ENCODE peak calls at places on chromosomes 6 and 20, in six cellular contexts. One of them, this sample, is unnamed.
A peak's percentile ranks its signal among the peaks of the same experiment; 100 is the strongest.

GRCh38 chr6:134544737-134545136 is 226.8 kb upstream of the SGK1 start:
- DNase-seq in GM06990: no peak
- DNase-seq in activated CD4-positive, alpha-beta memory T cell treated with anti-CD3 and anti-CD28 coated beads for 36 hours: no peak
- DNase-seq in hypothalamus: no peak
- DNase-seq in NCI-H1105 treated with DMSO at 0.1 percent for 48 hours: no peak
- DNase-seq in brain pericyte: no peak
- DNase-seq in this sample: no peak

GRCh38 chr20:20832715-20833114 is 120.3 kb upstream of the RALGAPA2 start:
- DNase-seq in GM06990: no peak
- DNase-seq in activated CD4-positive, alpha-beta memory T cell treated with anti-CD3 and anti-CD28 coated beads for 36 hours: no peak
- DNase-seq in hypothalamus: no peak
- DNase-seq in NCI-H1105 treated with DMSO at 0.1 percent for 48 hours: no peak
- DNase-seq in brain pericyte: no peak
- DNase-seq in this sample: no peak

GRCh38 chr20:4601630-4602296 is 119.9 kb upstream of the PRND start:
- DNase-seq in GM06990: no peak
- DNase-seq in activated CD4-positive, alpha-beta memory T cell treated with anti-CD3 and anti-CD28 coated beads for 36 hours: no peak
- DNase-seq in hypothalamus: peak; percentile 81
- DNase-seq in NCI-H1105 treated with DMSO at 0.1 percent for 48 hours: peak; percentile 70
- DNase-seq in brain pericyte: no peak
- DNase-seq in this sample: no peak

GRCh38 chr20:52814371-52814770 is 157.8 kb upstream of the TSHZ2 start:
- DNase-seq in GM06990: no peak
- DNase-seq in activated CD4-positive, alpha-beta memory T cell treated with anti-CD3 and anti-CD28 coated beads for 36 hours: no peak
- DNase-seq in hypothalamus: no peak
- DNase-seq in NCI-H1105 treated with DMSO at 0.1 percent for 48 hours: no peak
- DNase-seq in brain pericyte: no peak
- DNase-seq in this sample: no peak

GRCh38 chr6:156691018-156691417 is 86.2 kb upstream of the ARID1B start:
- DNase-seq in GM06990: peak; percentile 82
- DNase-seq in activated CD4-positive, alpha-beta memory T cell treated with anti-CD3 and anti-CD28 coated beads for 36 hours: no peak
- DNase-seq in hypothalamus: no peak
- DNase-seq in NCI-H1105 treated with DMSO at 0.1 percent for 48 hours: no peak
- DNase-seq in brain pericyte: no peak
- DNase-seq in this sample: no peak

GRCh38 chr6:56661298-56661697 is 18.6 kb upstream of the DST start:
- DNase-seq in GM06990: no peak
- DNase-seq in activated CD4-positive, alpha-beta memory T cell treated with anti-CD3 and anti-CD28 coated beads for 36 hours: no peak
- DNase-seq in hypothalamus: no peak
- DNase-seq in NCI-H1105 treated with DMSO at 0.1 percent for 48 hours: no peak
- DNase-seq in brain pericyte: no peak
- DNase-seq in this sample: no peak

GRCh38 chr20:59731371-59731770 is 127.0 kb downstream of the PHACTR3 start:
- DNase-seq in GM06990: no peak
- DNase-seq in activated CD4-positive, alpha-beta memory T cell treated with anti-CD3 and anti-CD28 coated beads for 36 hours: no peak
- DNase-seq in hypothalamus: no peak
- DNase-seq in NCI-H1105 treated with DMSO at 0.1 percent for 48 hours: no peak
- DNase-seq in brain pericyte: no peak
- DNase-seq in this sample: no peak

GRCh38 chr6:88741939-88742338 is 221.5 kb downstream of the RNGTT start:
- DNase-seq in GM06990: no peak
- DNase-seq in activated CD4-positive, alpha-beta memory T cell treated with anti-CD3 and anti-CD28 coated beads for 36 hours: no peak
- DNase-seq in hypothalamus: no peak
- DNase-seq in NCI-H1105 treated with DMSO at 0.1 percent for 48 hours: no peak
- DNase-seq in brain pericyte: no peak
- DNase-seq in this sample: no peak

GRCh38 chr6:28501259-28501658 is 14.3 kb downstream of the GPX6 start:
- DNase-seq in GM06990: no peak
- DNase-seq in activated CD4-positive, alpha-beta memory T cell treated with anti-CD3 and anti-CD28 coated beads for 36 hours: no peak
- DNase-seq in hypothalamus: no peak
- DNase-seq in NCI-H1105 treated with DMSO at 0.1 percent for 48 hours: no peak
- DNase-seq in brain pericyte: no peak
- DNase-seq in this sample: no peak